ENCODE peak calls at places on chromosomes 11 and 22, in seven cellular contexts. S is naive thymus-derived CD4-positive, alpha-beta T cell; A is caudate nucleus; M is substantia nigra; I is mesendoderm; H is CD8-positive, alpha-beta memory T cell; L is GM23338. P is an unnamed sample.
A peak's percentile ranks its signal among the peaks of the same experiment; 100 is the strongest.

GRCh38 chr22:49039625-49040024 is 788.0 kb downstream of the BRD1 start:
- DNase-seq in S (no peak), A (no peak), M (no peak), I (no peak), H (no peak), L (no peak), P (no peak)

GRCh38 chr11:131206671-131207070 is 163.7 kb upstream of the NTM start:
- DNase-seq in S (no peak), A (no peak), M (no peak), I (no peak), H (no peak), L (no peak), P (no peak)

GRCh38 chr11:118003021-118003423 is 16.8 kb downstream of the IL10RA start:
- DNase-seq in S (no peak), A (no peak), M (no peak), I (no peak), H (no peak), L (no peak), P (no peak)

GRCh38 chr11:43962383-43962969 is 20.0 kb downstream of the C11orf96 start:
- DNase-seq in S (no peak), A (no peak), M (no peak), I (no peak), H (no peak), L (no peak), P (no peak)

GRCh38 chr11:134529212-134530096 is 117.4 kb upstream of the B3GAT1 start:
- DNase-seq in S (no peak), A (no peak), M (no peak), I (no peak), H (no peak), L (no peak), P (no peak)

GRCh38 chr22:30416843-30417242 is 8.7 kb upstream of the MTFP1 start:
- DNase-seq in S (no peak), A (no peak), M (no peak), I (no peak), H (no peak), L (no peak), P (no peak)

GRCh38 chr11:65885808-65886536 is 2.3 kb downstream of the FIBP start:
- DNase-seq in S (no peak), A (no peak), M (no peak), I (no peak), H (no peak), L (no peak), P (no peak)

GRCh38 chr22:37563153-37564081 is 3.1 kb downstream of the CDC42EP1 start:
- DNase-seq in S (no peak), A (peak; percentile 78), M (peak; percentile 89), I (peak; percentile 89), H (no peak), L (peak; percentile 55), P (peak; percentile 92)

GRCh38 chr11:2777396-2777795 is 77.6 kb upstream of the KCNQ1OT1 start:
- DNase-seq in S (no peak), A (no peak), M (no peak), I (peak; percentile 29), H (no peak), L (no peak), P (peak; percentile 35)

GRCh38 chr11:19242184-19242932 is 1.6 kb upstream of the E2F8 start:
- DNase-seq in S (no peak), A (no peak), M (no peak), I (peak; percentile 23), H (no peak), L (peak; percentile 48), P (no peak)

GRCh38 chr11:15127341-15127740 is 12.6 kb downstream of the INSC start:
- DNase-seq in S (no peak), A (no peak), M (no peak), I (no peak), H (no peak), L (no peak), P (no peak)

GRCh38 chr11:97856666-97857065 is 1164.1 kb upstream of the CNTN5 start:
- DNase-seq in S (no peak), A (no peak), M (no peak), I (peak; percentile 74), H (no peak), L (peak; percentile 68), P (no peak)

GRCh38 chr11:10298342-10298741 is 4.3 kb upstream of the SBF2 start:
- DNase-seq in S (no peak), A (no peak), M (no peak), I (no peak), H (peak; percentile 48), L (no peak), P (no peak)

GRCh38 chr11:34192481-34193401 is 87.3 kb downstream of the NAT10 start:
- DNase-seq in S (no peak), A (no peak), M (peak; percentile 23), I (peak; percentile 47), H (no peak), L (no peak), P (no peak)

GRCh38 chr11:119745776-119746535 is 17.0 kb upstream of the NECTIN1 start:
- DNase-seq in S (no peak), A (no peak), M (no peak), I (no peak), H (no peak), L (no peak), P (no peak)

GRCh38 chr11:21861314-21861713 is 331.6 kb upstream of the ANO5 start:
- DNase-seq in S (no peak), A (no peak), M (no peak), I (peak; percentile 25), H (no peak), L (peak; percentile 55), P (no peak)

GRCh38 chr22:40817737-40818136 is 1.4 kb downstream of the SLC25A17 start:
- DNase-seq in S (no peak), A (no peak), M (no peak), I (no peak), H (no peak), L (no peak), P (no peak)

GRCh38 chr22:23099525-23099792 is 29.1 kb downstream of the GNAZ start:
- DNase-seq in S (no peak), A (no peak), M (no peak), I (no peak), H (no peak), L (no peak), P (no peak)
- H3K27ac ChIP-seq in S (no peak overlapping the region), A (peak overlapping the region; percentile 84), M (peak overlapping the region; percentile 91), I (no peak overlapping the region), H (no peak overlapping the region), L (no peak overlapping the region), P (peak overlapping the region; percentile 83)

GRCh38 chr11:102453921-102454320 is 1.4 kb upstream of the TMEM123 start:
- DNase-seq in S (no peak), A (no peak), M (no peak), I (no peak), H (no peak), L (no peak), P (no peak)
- H3K27ac ChIP-seq in S (peak overlapping the region; percentile 80), A (peak overlapping the region; percentile 79), M (no peak overlapping the region), I (no peak overlapping the region), H (no peak overlapping the region), L (no peak overlapping the region), P (peak overlapping the region; percentile 93)

GRCh38 chr11:67082071-67082791 is 25.6 kb downstream of the RHOD start:
- DNase-seq in S (no peak), A (no peak), M (no peak), I (peak; percentile 69), H (peak; percentile 9), L (peak; percentile 61), P (no peak)
- H3K27ac ChIP-seq in S (no peak overlapping the region), A (no peak overlapping the region), M (no peak overlapping the region), I (no peak overlapping the region), H (no peak overlapping the region), L (no peak overlapping the region), P (no peak overlapping the region)

DNA sequence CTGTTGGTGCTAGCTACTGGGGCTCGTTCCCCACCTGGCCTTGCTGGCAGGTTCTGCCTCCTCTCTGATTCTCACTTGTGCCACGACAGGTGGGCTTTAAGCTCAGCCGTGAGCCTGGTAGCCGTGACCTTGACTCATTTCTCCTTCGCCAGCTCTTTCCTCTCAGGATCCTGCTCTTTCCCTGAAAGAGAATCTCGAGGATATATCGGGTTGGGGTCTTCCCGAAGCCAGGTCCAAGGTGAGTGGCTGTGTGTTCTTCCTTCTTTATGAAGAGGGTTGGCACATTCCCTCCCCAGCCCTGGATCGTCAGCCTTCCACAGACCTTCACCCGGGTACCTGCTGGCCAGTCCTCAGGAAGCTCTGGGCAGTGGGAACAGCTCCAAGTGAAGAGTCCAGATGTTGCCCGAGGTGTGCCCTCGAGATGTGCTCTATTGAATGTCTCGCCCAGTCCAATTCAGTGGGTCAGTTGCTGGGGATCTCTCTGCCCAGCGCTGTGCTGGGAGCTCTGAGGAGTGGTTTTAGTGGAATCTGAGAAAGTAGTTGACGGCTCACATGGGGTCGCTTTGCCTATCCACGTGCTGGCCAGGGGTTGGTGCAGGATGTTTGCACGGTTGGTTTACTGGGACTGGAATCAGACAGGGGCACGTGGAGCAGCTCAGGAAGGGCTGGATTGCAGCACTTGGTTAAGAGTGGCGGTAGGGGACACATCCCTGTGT is 1.4 kb downstream of the ZNF74 start:
- DNase-seq in S (no peak), A (no peak), M (no peak), I (no peak), H (no peak), L (no peak), P (no peak)
- H3K27ac ChIP-seq in S (no peak overlapping the region), A (no peak overlapping the region), M (no peak overlapping the region), I (no peak overlapping the region), H (no peak overlapping the region), L (no peak overlapping the region), P (no peak overlapping the region)

DNA sequence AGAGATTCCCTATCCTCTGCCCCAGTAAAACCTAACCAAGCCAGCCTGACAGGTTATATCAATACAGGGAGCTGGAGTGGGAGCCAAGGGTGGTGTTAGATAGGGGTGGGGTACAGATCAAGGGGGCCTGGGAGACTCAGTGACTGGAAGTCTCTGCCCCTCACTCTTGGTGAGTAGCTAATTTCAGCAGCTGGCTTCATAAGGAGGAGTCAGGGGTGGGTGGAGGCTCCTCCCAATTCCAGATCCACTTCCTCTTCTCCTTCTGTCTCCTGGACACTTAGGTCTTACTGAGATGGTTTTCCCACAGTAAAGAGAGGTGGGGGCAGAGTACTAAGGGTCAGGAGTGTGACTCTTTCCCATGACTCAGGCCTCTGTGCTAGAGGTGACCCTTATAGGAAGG is 1.2 kb upstream of the VSIG2 start:
- DNase-seq in S (no peak), A (no peak), M (no peak), I (no peak), H (no peak), L (no peak), P (no peak)
- H3K27ac ChIP-seq in S (no peak overlapping the region), A (no peak overlapping the region), M (no peak overlapping the region), I (no peak overlapping the region), H (no peak overlapping the region), L (no peak overlapping the region), P (no peak overlapping the region)

GRCh38 chr22:50600541-50600940 is at the start of gene MAPK8IP2:
- DNase-seq in S (no peak), A (no peak), M (no peak), I (no peak), H (no peak), L (no peak), P (no peak)
- H3K27ac ChIP-seq in S (no peak within 1 kb of the TSS), A (no peak within 1 kb of the TSS), M (peak within 1 kb of the TSS; percentile 26), I (no peak within 1 kb of the TSS), H (no peak within 1 kb of the TSS), L (no peak within 1 kb of the TSS), P (no peak within 1 kb of the TSS)

GRCh38 chr11:69583068-69583467 is 57.9 kb upstream of the CCND1 start:
- DNase-seq in S (no peak), A (no peak), M (no peak), I (no peak), H (no peak), L (no peak), P (no peak)
- H3K27ac ChIP-seq in S (no peak overlapping the region), A (no peak overlapping the region), M (no peak overlapping the region), I (no peak overlapping the region), H (no peak overlapping the region), L (no peak overlapping the region), P (no peak overlapping the region)

P was measured in breast epithelium.